ENCODE peak calls at places on chromosomes 4 and X, in seven cellular contexts. One of them, this sample, is unnamed.

GRCh38 chrX:108397627-108398392 is 40.4 kb downstream of the COL4A6 start:
- DNase-seq in pancreas: no peak
- DNase-seq in CD4-positive, alpha-beta memory T cell: no peak
- DNase-seq in right lobe of liver: no peak
- DNase-seq in ovary: no peak
- DNase-seq in CD8-positive, alpha-beta memory T cell: no peak
- DNase-seq in mesendoderm: no peak
- DNase-seq in this sample: no peak

GRCh38 chrX:154465601-154466000 is 7.5 kb downstream of the PLXNA3 start:
- DNase-seq in pancreas: no peak
- DNase-seq in CD4-positive, alpha-beta memory T cell: no peak
- DNase-seq in right lobe of liver: no peak
- DNase-seq in ovary: no peak
- DNase-seq in CD8-positive, alpha-beta memory T cell: no peak
- DNase-seq in mesendoderm: no peak
- DNase-seq in this sample: no peak

GRCh38 chr4:112075129-112075753 is 70.0 kb upstream of the FAM241A start:
- DNase-seq in pancreas: no peak
- DNase-seq in CD4-positive, alpha-beta memory T cell: peak; percentile 23
- DNase-seq in right lobe of liver: no peak
- DNase-seq in ovary: no peak
- DNase-seq in CD8-positive, alpha-beta memory T cell: peak; percentile 23
- DNase-seq in mesendoderm: peak; percentile 71
- DNase-seq in this sample: no peak

GRCh38 chr4:8181844-8182243 is 17.2 kb upstream of the SH3TC1 start:
- DNase-seq in pancreas: no peak
- DNase-seq in CD4-positive, alpha-beta memory T cell: no peak
- DNase-seq in right lobe of liver: peak; percentile 56
- DNase-seq in ovary: no peak
- DNase-seq in CD8-positive, alpha-beta memory T cell: no peak
- DNase-seq in mesendoderm: peak; percentile 39
- DNase-seq in this sample: no peak

GRCh38 chr4:56743550-56743949 is 62.5 kb upstream of the HOPX start:
- DNase-seq in pancreas: no peak
- DNase-seq in CD4-positive, alpha-beta memory T cell: no peak
- DNase-seq in right lobe of liver: no peak
- DNase-seq in ovary: no peak
- DNase-seq in CD8-positive, alpha-beta memory T cell: no peak
- DNase-seq in mesendoderm: no peak
- DNase-seq in this sample: no peak

GRCh38 chr4:62018537-62018936 is 818.4 kb downstream of the ADGRL3 start:
- DNase-seq in pancreas: no peak
- DNase-seq in CD4-positive, alpha-beta memory T cell: no peak
- DNase-seq in right lobe of liver: no peak
- DNase-seq in ovary: no peak
- DNase-seq in CD8-positive, alpha-beta memory T cell: no peak
- DNase-seq in mesendoderm: peak; percentile 83
- DNase-seq in this sample: no peak

GRCh38 chrX:122565952-122566351 is 618.1 kb upstream of the GRIA3 start:
- DNase-seq in pancreas: no peak
- DNase-seq in CD4-positive, alpha-beta memory T cell: no peak
- DNase-seq in right lobe of liver: no peak
- DNase-seq in ovary: no peak
- DNase-seq in CD8-positive, alpha-beta memory T cell: no peak
- DNase-seq in mesendoderm: peak; percentile 26
- DNase-seq in this sample: no peak

GRCh38 chr4:956531-957230 is 16.7 kb downstream of the DGKQ start:
- DNase-seq in pancreas: peak; percentile 49
- DNase-seq in CD4-positive, alpha-beta memory T cell: no peak
- DNase-seq in right lobe of liver: no peak
- DNase-seq in ovary: no peak
- DNase-seq in CD8-positive, alpha-beta memory T cell: no peak
- DNase-seq in mesendoderm: no peak
- DNase-seq in this sample: no peak

GRCh38 chr4:182126096-182126495 is 117.1 kb upstream of the TENM3 start:
- DNase-seq in pancreas: no peak
- DNase-seq in CD4-positive, alpha-beta memory T cell: no peak
- DNase-seq in right lobe of liver: no peak
- DNase-seq in ovary: no peak
- DNase-seq in CD8-positive, alpha-beta memory T cell: no peak
- DNase-seq in mesendoderm: no peak
- DNase-seq in this sample: no peak

GRCh38 chr4:118845552-118846065 is 9.7 kb upstream of the SEC24D start:
- DNase-seq in pancreas: no peak
- DNase-seq in CD4-positive, alpha-beta memory T cell: no peak
- DNase-seq in right lobe of liver: no peak
- DNase-seq in ovary: no peak
- DNase-seq in CD8-positive, alpha-beta memory T cell: no peak
- DNase-seq in mesendoderm: no peak
- DNase-seq in this sample: no peak

GRCh38 chr4:109574443-109574850 is 14.4 kb downstream of the MCUB start:
- DNase-seq in pancreas: no peak
- DNase-seq in CD4-positive, alpha-beta memory T cell: peak; percentile 45
- DNase-seq in right lobe of liver: no peak
- DNase-seq in ovary: no peak
- DNase-seq in CD8-positive, alpha-beta memory T cell: peak; percentile 26
- DNase-seq in mesendoderm: peak; percentile 26
- DNase-seq in this sample: no peak

GRCh38 chr4:961651-962230 is 11.6 kb downstream of the DGKQ start:
- DNase-seq in pancreas: no peak
- DNase-seq in CD4-positive, alpha-beta memory T cell: no peak
- DNase-seq in right lobe of liver: no peak
- DNase-seq in ovary: no peak
- DNase-seq in CD8-positive, alpha-beta memory T cell: no peak
- DNase-seq in mesendoderm: no peak
- DNase-seq in this sample: no peak

GRCh38 chrX:17692709-17693346 is 44.5 kb upstream of the SCML1 start:
- DNase-seq in pancreas: no peak
- DNase-seq in CD4-positive, alpha-beta memory T cell: no peak
- DNase-seq in right lobe of liver: no peak
- DNase-seq in ovary: no peak
- DNase-seq in CD8-positive, alpha-beta memory T cell: no peak
- DNase-seq in mesendoderm: peak; percentile 59
- DNase-seq in this sample: no peak

GRCh38 chr4:10730019-10730418 is 45.5 kb upstream of the CLNK start:
- DNase-seq in pancreas: no peak
- DNase-seq in CD4-positive, alpha-beta memory T cell: no peak
- DNase-seq in right lobe of liver: no peak
- DNase-seq in ovary: no peak
- DNase-seq in CD8-positive, alpha-beta memory T cell: no peak
- DNase-seq in mesendoderm: no peak
- DNase-seq in this sample: no peak

GRCh38 chr4:24266951-24267577 is 317.3 kb downstream of the DHX15 start:
- DNase-seq in pancreas: no peak
- DNase-seq in CD4-positive, alpha-beta memory T cell: no peak
- DNase-seq in right lobe of liver: no peak
- DNase-seq in ovary: no peak
- DNase-seq in CD8-positive, alpha-beta memory T cell: no peak
- DNase-seq in mesendoderm: peak; percentile 89
- DNase-seq in this sample: no peak

GRCh38 chr4:804804-805203 is 21.1 kb downstream of the CPLX1 start:
- DNase-seq in pancreas: peak; percentile 56
- DNase-seq in CD4-positive, alpha-beta memory T cell: no peak
- DNase-seq in right lobe of liver: no peak
- DNase-seq in ovary: no peak
- DNase-seq in CD8-positive, alpha-beta memory T cell: no peak
- DNase-seq in mesendoderm: no peak
- DNase-seq in this sample: no peak

DNA sequence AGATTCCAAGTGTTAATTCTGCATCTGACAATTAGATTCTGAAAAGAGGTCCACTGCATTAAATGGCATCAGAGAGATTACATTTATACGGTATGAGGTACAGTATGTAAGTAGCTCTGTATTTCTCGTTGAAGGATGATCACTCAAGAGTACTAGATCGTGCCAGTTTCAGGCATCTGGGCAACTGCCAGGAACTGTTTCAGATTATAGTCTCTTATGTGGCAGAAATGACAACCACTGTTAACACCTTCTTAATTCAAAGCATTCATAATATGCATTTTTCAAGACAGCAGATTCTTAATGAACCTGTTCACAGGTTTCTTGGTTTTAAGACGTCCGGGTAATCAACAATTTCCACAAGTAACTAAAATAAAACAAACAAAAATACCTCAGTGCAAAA is 1.6 kb downstream of the ANKRD50 start:
- DNase-seq in pancreas: no peak
- DNase-seq in CD4-positive, alpha-beta memory T cell: no peak
- DNase-seq in right lobe of liver: no peak
- DNase-seq in ovary: no peak
- DNase-seq in CD8-positive, alpha-beta memory T cell: no peak
- DNase-seq in mesendoderm: no peak
- DNase-seq in this sample: peak; percentile 47
- H3K4me1 ChIP-seq in pancreas: no peaks in the 10 kb centered on the region
- H3K4me1 ChIP-seq in CD4-positive, alpha-beta memory T cell: peaks cover 14% of the 10 kb centered on the region
- H3K4me1 ChIP-seq in right lobe of liver: peaks cover 4% of the 10 kb centered on the region
- H3K4me1 ChIP-seq in ovary: peaks cover 5% of the 10 kb centered on the region
- H3K4me1 ChIP-seq in CD8-positive, alpha-beta memory T cell: peaks cover 9% of the 10 kb centered on the region
- H3K4me1 ChIP-seq in mesendoderm: peaks cover 4% of the 10 kb centered on the region
- H3K4me1 ChIP-seq in this sample: peaks cover 18% of the 10 kb centered on the region

DNA sequence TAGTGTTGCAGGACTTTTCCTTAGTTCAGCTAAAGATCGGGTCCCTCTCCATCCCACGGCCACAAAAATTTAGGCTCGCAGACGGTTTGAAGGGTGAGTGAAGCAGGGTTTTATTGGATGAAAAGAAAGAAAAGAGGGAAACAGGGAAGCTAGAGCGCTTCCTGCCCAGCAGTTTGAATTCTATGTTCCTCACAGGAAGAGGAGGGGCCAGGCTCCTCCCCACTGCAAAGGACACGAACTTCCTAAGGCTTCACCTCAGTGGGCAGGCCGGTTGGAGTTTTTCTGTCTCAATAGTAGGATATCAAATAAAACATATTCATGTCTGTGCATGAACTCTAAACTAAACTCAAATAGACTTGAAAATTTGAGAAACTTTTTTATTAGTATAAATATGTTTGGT is 27.4 kb downstream of the DAPP1 start:
- DNase-seq in pancreas: no peak
- DNase-seq in CD4-positive, alpha-beta memory T cell: no peak
- DNase-seq in right lobe of liver: no peak
- DNase-seq in ovary: no peak
- DNase-seq in CD8-positive, alpha-beta memory T cell: no peak
- DNase-seq in mesendoderm: no peak
- DNase-seq in this sample: no peak
- H3K36me3 ChIP-seq in pancreas: no peaks in the 10 kb centered on the region
- H3K36me3 ChIP-seq in CD4-positive, alpha-beta memory T cell: no peaks in the 10 kb centered on the region
- H3K36me3 ChIP-seq in right lobe of liver: no peaks in the 10 kb centered on the region
- H3K36me3 ChIP-seq in ovary: no peaks in the 10 kb centered on the region
- H3K36me3 ChIP-seq in CD8-positive, alpha-beta memory T cell: no peaks in the 10 kb centered on the region
- H3K36me3 ChIP-seq in mesendoderm: no peaks in the 10 kb centered on the region
- H3K36me3 ChIP-seq in this sample: no peaks in the 10 kb centered on the region

DNA sequence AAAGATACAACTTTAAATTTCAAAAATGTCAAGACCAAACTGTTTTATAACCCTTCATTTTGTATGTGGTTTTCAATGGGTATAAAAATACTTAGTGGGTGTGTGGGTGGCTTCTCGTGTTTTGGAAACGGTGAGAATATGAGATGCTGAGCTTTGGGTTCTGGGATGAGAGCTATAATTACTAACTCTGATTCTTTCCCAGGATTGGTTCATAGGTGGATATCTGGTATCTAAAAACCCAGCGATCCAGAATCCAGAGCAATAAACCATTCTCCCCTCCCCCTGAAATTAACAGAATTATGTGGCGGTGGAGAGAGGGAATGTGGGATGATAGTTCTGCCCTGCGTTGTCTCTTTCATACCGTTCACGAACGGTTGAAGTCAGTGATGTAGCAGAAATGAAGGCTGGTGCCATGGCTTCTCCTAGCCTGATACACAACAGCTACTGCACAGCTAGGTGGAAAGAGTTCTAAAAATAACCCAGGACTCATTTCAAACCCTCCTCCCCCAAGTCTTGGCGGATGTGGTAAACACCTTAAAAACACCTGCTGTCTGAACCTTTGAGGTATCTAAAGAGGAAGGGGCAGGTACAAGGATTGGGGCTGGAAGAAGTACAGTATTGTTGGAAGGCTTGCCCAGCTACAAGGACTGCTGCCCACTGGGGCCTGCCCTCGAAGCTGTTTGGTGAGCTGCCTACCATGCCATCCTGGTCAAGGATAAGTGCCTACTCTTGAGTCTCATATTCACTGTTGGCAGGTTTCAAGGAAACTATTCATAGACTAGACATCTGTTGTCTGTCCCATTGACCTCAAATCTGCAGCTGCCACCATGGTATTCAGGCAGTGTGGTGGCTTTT is 44.5 kb downstream of the SEPTIN11 start:
- DNase-seq in pancreas: no peak
- DNase-seq in CD4-positive, alpha-beta memory T cell: peak; percentile 80
- DNase-seq in right lobe of liver: no peak
- DNase-seq in ovary: no peak
- DNase-seq in CD8-positive, alpha-beta memory T cell: peak; percentile 84
- DNase-seq in mesendoderm: no peak
- DNase-seq in this sample: peak; percentile 68
- H3K4me3 ChIP-seq in pancreas: no peak overlapping the region
- H3K4me3 ChIP-seq in CD4-positive, alpha-beta memory T cell: peak overlapping the region; percentile 5
- H3K4me3 ChIP-seq in right lobe of liver: no peak overlapping the region
- H3K4me3 ChIP-seq in ovary: no peak overlapping the region
- H3K4me3 ChIP-seq in CD8-positive, alpha-beta memory T cell: peak overlapping the region; percentile 50
- H3K4me3 ChIP-seq in mesendoderm: no peak overlapping the region
- H3K4me3 ChIP-seq in this sample: no peak overlapping the region

GRCh38 chr4:94457692-94458106 is 6.0 kb downstream of the PDLIM5 start:
- DNase-seq in pancreas: no peak
- DNase-seq in CD4-positive, alpha-beta memory T cell: no peak
- DNase-seq in right lobe of liver: no peak
- DNase-seq in ovary: no peak
- DNase-seq in CD8-positive, alpha-beta memory T cell: no peak
- DNase-seq in mesendoderm: no peak
- DNase-seq in this sample: peak; percentile 83

GRCh38 chr4:94462572-94462971 is 10.8 kb downstream of the PDLIM5 start:
- DNase-seq in pancreas: no peak
- DNase-seq in CD4-positive, alpha-beta memory T cell: no peak
- DNase-seq in right lobe of liver: no peak
- DNase-seq in ovary: no peak
- DNase-seq in CD8-positive, alpha-beta memory T cell: no peak
- DNase-seq in mesendoderm: no peak
- DNase-seq in this sample: no peak

GRCh38 chr4:94461506-94461905 is 9.8 kb downstream of the PDLIM5 start:
- DNase-seq in pancreas: no peak
- DNase-seq in CD4-positive, alpha-beta memory T cell: no peak
- DNase-seq in right lobe of liver: no peak
- DNase-seq in ovary: no peak
- DNase-seq in CD8-positive, alpha-beta memory T cell: no peak
- DNase-seq in mesendoderm: no peak
- DNase-seq in this sample: no peak

GRCh38 chr4:94458682-94459081 is 6.9 kb downstream of the PDLIM5 start:
- DNase-seq in pancreas: no peak
- DNase-seq in CD4-positive, alpha-beta memory T cell: no peak
- DNase-seq in right lobe of liver: no peak
- DNase-seq in ovary: no peak
- DNase-seq in CD8-positive, alpha-beta memory T cell: no peak
- DNase-seq in mesendoderm: no peak
- DNase-seq in this sample: no peak

GRCh38 chr4:94459462-94460161 is 7.9 kb downstream of the PDLIM5 start:
- DNase-seq in pancreas: no peak
- DNase-seq in CD4-positive, alpha-beta memory T cell: no peak
- DNase-seq in right lobe of liver: no peak
- DNase-seq in ovary: no peak
- DNase-seq in CD8-positive, alpha-beta memory T cell: no peak
- DNase-seq in mesendoderm: peak; percentile 39
- DNase-seq in this sample: no peak
- H3K4me1 ChIP-seq in pancreas: peaks cover 42% of the 10 kb centered on the region
- H3K4me1 ChIP-seq in CD4-positive, alpha-beta memory T cell: peaks cover 7% of the 10 kb centered on the region
- H3K4me1 ChIP-seq in right lobe of liver: peaks cover 53% of the 10 kb centered on the region
- H3K4me1 ChIP-seq in ovary: peaks cover 1% of the 10 kb centered on the region
- H3K4me1 ChIP-seq in CD8-positive, alpha-beta memory T cell: peaks cover 3% of the 10 kb centered on the region
- H3K4me1 ChIP-seq in mesendoderm: peaks cover 5% of the 10 kb centered on the region
- H3K4me1 ChIP-seq in this sample: peaks cover 33% of the 10 kb centered on the region

GRCh38 chrX:47200385-47201150 is 6.9 kb downstream of the UBA1 start:
- DNase-seq in pancreas: no peak
- DNase-seq in CD4-positive, alpha-beta memory T cell: no peak
- DNase-seq in right lobe of liver: no peak
- DNase-seq in ovary: no peak
- DNase-seq in CD8-positive, alpha-beta memory T cell: no peak
- DNase-seq in mesendoderm: peak; percentile 65
- DNase-seq in this sample: no peak
- H3K36me3 ChIP-seq in pancreas: peaks cover 7% of the 10 kb centered on the region
- H3K36me3 ChIP-seq in CD4-positive, alpha-beta memory T cell: peaks cover 59% of the 10 kb centered on the region
- H3K36me3 ChIP-seq in right lobe of liver: peaks cover 32% of the 10 kb centered on the region
- H3K36me3 ChIP-seq in ovary: no peaks in the 10 kb centered on the region
- H3K36me3 ChIP-seq in CD8-positive, alpha-beta memory T cell: peaks cover 60% of the 10 kb centered on the region
- H3K36me3 ChIP-seq in mesendoderm: peaks cover 21% of the 10 kb centered on the region
- H3K36me3 ChIP-seq in this sample: peaks cover 70% of the 10 kb centered on the region

This sample was measured in thyroid gland.